ENCODE peak calls at places on chromosomes 2 and 18, in four cellular contexts. V, N, G and U are unnamed samples.

GRCh38 chr2:39999864-40000263 is 220.8 kb upstream of the THUMPD2 start:
- DNase-seq in V (no peak), N (no peak), G (no peak), U (no peak)

GRCh38 chr18:70243545-70243944 is 38.1 kb upstream of the RTTN start:
- DNase-seq in V (peak), N (no peak), G (no peak), U (no peak)

GRCh38 chr2:122368576-122369243 is 613.3 kb downstream of the TSN start:
- DNase-seq in V (no peak), N (no peak), G (no peak), U (no peak)

GRCh38 chr2:213086566-213086965 is 64.8 kb downstream of the IKZF2 start:
- DNase-seq in V (no peak), N (no peak), G (no peak), U (no peak)

GRCh38 chr18:36769611-36770314 is 59.0 kb downstream of the TPGS2 start:
- DNase-seq in V (no peak), N (no peak), G (no peak), U (no peak)

GRCh38 chr18:70636991-70637390 is 348.1 kb downstream of the SOCS6 start:
- DNase-seq in V (no peak), N (no peak), G (no peak), U (no peak)

GRCh38 chr18:22129778-22130177 is 39.6 kb upstream of the GATA6 start:
- DNase-seq in V (no peak), N (no peak), G (no peak), U (no peak)

GRCh38 chr2:237702439-237703397 is 75.3 kb downstream of the LRRFIP1 start:
- DNase-seq in V (no peak), N (peak), G (peak), U (peak)

GRCh38 chr2:170106441-170106840 is 71.5 kb upstream of the MYO3B start:
- DNase-seq in V (no peak), N (no peak), G (no peak), U (no peak)

GRCh38 chr2:8719528-8719927 is 37.7 kb downstream of the ID2 start:
- DNase-seq in V (no peak), N (no peak), G (no peak), U (no peak)

GRCh38 chr2:33496150-33496549 is 19.7 kb downstream of the RASGRP3 start:
- DNase-seq in V (no peak), N (no peak), G (no peak), U (no peak)

GRCh38 chr18:3624818-3625716 is 175.1 kb downstream of the TGIF1 start:
- DNase-seq in V (peak), N (no peak), G (peak), U (peak)

GRCh38 chr2:206253125-206253787 is 21.2 kb upstream of the ZDBF2 start:
- DNase-seq in V (no peak), N (no peak), G (no peak), U (no peak)

GRCh38 chr2:8630676-8631464 is 51.0 kb upstream of the ID2 start:
- DNase-seq in V (no peak), N (no peak), G (no peak), U (no peak)

GRCh38 chr2:120566331-120567035 is 169.2 kb upstream of the GLI2 start:
- DNase-seq in V (no peak), N (peak), G (no peak), U (no peak)

GRCh38 chr2:239793851-239794250 is 231.3 kb downstream of the NDUFA10 start:
- DNase-seq in V (no peak), N (no peak), G (peak), U (no peak)

GRCh38 chr2:241692448-241692847 is 5.8 kb upstream of the DTYMK start:
- DNase-seq in V (no peak), N (no peak), G (no peak), U (no peak)

GRCh38 chr18:58453167-58453804 is 175.6 kb downstream of the ALPK2 start:
- DNase-seq in V (no peak), N (no peak), G (no peak), U (no peak)

GRCh38 chr2:141331127-141331526 is 799.7 kb downstream of the LRP1B start:
- DNase-seq in V (peak), N (no peak), G (no peak), U (no peak)

GRCh38 chr18:54815086-54815485 is 13.2 kb upstream of the RAB27B start:
- DNase-seq in V (no peak), N (no peak), G (no peak), U (no peak)

GRCh38 chr2:128520787-128521186 is 202.1 kb upstream of the HS6ST1 start:
- DNase-seq in V (peak), N (no peak), G (peak), U (no peak)

GRCh38 chr2:58449286-58450010 is 208.3 kb upstream of the FANCL start:
- DNase-seq in V (no peak), N (no peak), G (no peak), U (no peak)

GRCh38 chr2:182522930-182523541 is 96.2 kb upstream of the PDE1A start:
- DNase-seq in V (no peak), N (no peak), G (no peak), U (no peak)

GRCh38 chr2:85129861-85130260 is 3.3 kb upstream of the TCF7L1 start:
- DNase-seq in V (no peak), N (no peak), G (no peak), U (no peak)

GRCh38 chr2:8103085-8103708 is 578.7 kb upstream of the ID2 start:
- DNase-seq in V (no peak), N (no peak), G (no peak), U (no peak)

GRCh38 chr2:159290289-159290907 is 3.9 kb upstream of the WDSUB1 start:
- DNase-seq in V (peak), N (no peak), G (no peak), U (no peak)

GRCh38 chr2:28544405-28544914 is 48.6 kb downstream of the PLB1 start:
- DNase-seq in V (peak), N (no peak), G (no peak), U (peak)

GRCh38 chr18:3008546-3008945 is 4.4 kb downstream of the LPIN2 start:
- DNase-seq in V (no peak), N (no peak), G (no peak), U (no peak)

GRCh38 chr2:40213071-40213470 is 238.8 kb downstream of the SLC8A1 start:
- DNase-seq in V (peak), N (no peak), G (no peak), U (no peak)

GRCh38 chr2:62459106-62459505 is 46.9 kb downstream of the TMEM17 start:
- DNase-seq in V (no peak), N (no peak), G (no peak), U (no peak)

GRCh38 chr2:215878476-215879063 is 134.8 kb downstream of the MREG start:
- DNase-seq in V (no peak), N (no peak), G (no peak), U (no peak)

GRCh38 chr18:73797419-73797818 is 350.2 kb downstream of the FBXO15 start:
- DNase-seq in V (no peak), N (no peak), G (no peak), U (no peak)

GRCh38 chr2:60867848-60868247 is 13.5 kb upstream of the REL start:
- DNase-seq in V (no peak), N (no peak), G (no peak), U (no peak)

GRCh38 chr2:102049756-102050443 is 58.1 kb downstream of the IL1R2 start:
- DNase-seq in V (no peak), N (no peak), G (no peak), U (no peak)

GRCh38 chr2:30422437-30422805 is 24.6 kb upstream of the LCLAT1 start:
- DNase-seq in V (peak), N (no peak), G (peak), U (peak)

GRCh38 chr2:231124833-231125232 is at the start of gene HTR2B:
- DNase-seq in V (no peak), N (no peak), G (no peak), U (no peak)

GRCh38 chr2:40440835-40441234 is 11.1 kb downstream of the SLC8A1 start:
- DNase-seq in V (no peak), N (no peak), G (no peak), U (no peak)

GRCh38 chr2:210169871-210170441 is 1.3 kb downstream of the KANSL1L start:
- DNase-seq in V (peak), N (no peak), G (no peak), U (no peak)

GRCh38 chr2:187594801-187595200 is 40.6 kb upstream of the TFPI start:
- DNase-seq in V (no peak), N (no peak), G (no peak), U (no peak)